ENCODE peak calls at places on chromosomes 7 and 10, in nine cellular contexts. W is neural progenitor cell, Z is heart right ventricle, B is mammary epithelial cell, C is tibial artery, P is astrocyte of the spinal cord, F is RWPE2, U is fibroblast of lung, O is AG04449. K is an unnamed sample.

GRCh38 chr10:67629461-67629971 is 66.5 kb downstream of the CTNNA3 start:
- DNase-seq in F (no peak), O (no peak), P (peak; percentile 79), Z (no peak), C (no peak), B (peak; percentile 30), W (peak; percentile 5), U (peak; percentile 82), K (no peak)

GRCh38 chr7:2616387-2616966 is 15.3 kb upstream of the TTYH3 start:
- DNase-seq in C (no peak), P (no peak), F (no peak), Z (no peak), U (no peak), B (no peak), W (no peak), O (no peak), K (no peak)

GRCh38 chr10:52308251-52309031 is 5.6 kb upstream of the DKK1 start:
- DNase-seq in F (no peak), U (peak; percentile 71), O (no peak), C (no peak), Z (peak; percentile 46), B (peak; percentile 45), W (peak; percentile 92), P (peak; percentile 82), K (peak; percentile 77)

GRCh38 chr7:88665892-88666514 is 93.5 kb upstream of the ZNF804B start:
- DNase-seq in O (no peak), C (no peak), P (no peak), Z (no peak), W (no peak), F (no peak), B (no peak), U (no peak), K (no peak)

GRCh38 chr10:93757766-93758509 is at the start of gene LGI1:
- DNase-seq in P (peak; percentile 5), U (peak; percentile 25), B (no peak), Z (no peak), F (no peak), C (no peak), O (no peak), W (peak; percentile 35), K (peak; percentile 6)

GRCh38 chr10:77592946-77593636 is 44.5 kb downstream of the KCNMA1 start:
- DNase-seq in P (peak; percentile 93), O (peak; percentile 81), U (peak; percentile 93), F (no peak), C (peak; percentile 78), Z (no peak), B (peak; percentile 96), W (no peak), K (peak; percentile 98)

GRCh38 chr7:2621061-2621828 is 10.5 kb upstream of the TTYH3 start:
- DNase-seq in W (peak; percentile 72), Z (peak; percentile 74), U (peak; percentile 73), C (no peak), F (no peak), O (no peak), B (no peak), P (peak; percentile 65), K (peak; percentile 46)

GRCh38 chr10:120514035-120514620 is 57.1 kb downstream of the PLPP4 start:
- DNase-seq in F (no peak), Z (no peak), O (no peak), B (peak; percentile 35), U (peak; percentile 57), W (peak; percentile 88), C (no peak), P (peak; percentile 69), K (peak; percentile 30)

GRCh38 chr7:78066599-78066998 is 268.0 kb downstream of the PHTF2 start:
- DNase-seq in O (no peak), Z (no peak), P (no peak), W (no peak), B (no peak), U (no peak), C (no peak), F (no peak), K (no peak)

GRCh38 chr10:71589617-71590551 is 129.7 kb downstream of the C10orf105 start:
- DNase-seq in C (no peak), O (no peak), Z (no peak), W (no peak), U (no peak), P (no peak), F (no peak), B (no peak), K (no peak)

GRCh38 chr7:149220534-149220933 is 18.9 kb upstream of the ZNF212 start:
- DNase-seq in U (peak; percentile 71), C (no peak), B (peak; percentile 45), W (no peak), Z (no peak), O (peak; percentile 34), P (no peak), F (no peak), K (peak; percentile 65)

GRCh38 chr7:42913591-42913990 is 1.7 kb upstream of the C7orf25 start:
- DNase-seq in P (peak; percentile 51), Z (no peak), C (no peak), B (no peak), F (no peak), O (no peak), U (peak; percentile 88), W (no peak), K (no peak)

GRCh38 chr7:40986351-40986873 is 716.5 kb downstream of the INHBA start:
- DNase-seq in O (peak; percentile 97), Z (no peak), C (no peak), U (peak; percentile 95), P (peak; percentile 91), B (peak; percentile 49), F (no peak), W (no peak), K (peak; percentile 99)

GRCh38 chr10:19014034-19014433 is 34.6 kb upstream of the MALRD1 start:
- DNase-seq in Z (no peak), C (no peak), F (peak; percentile 55), O (no peak), B (peak; percentile 6), U (peak; percentile 89), P (peak; percentile 27), W (no peak), K (peak; percentile 64)

GRCh38 chr10:23058366-23058765 is 37.0 kb upstream of the MSRB2 start:
- DNase-seq in O (no peak), C (no peak), W (no peak), P (no peak), B (no peak), Z (no peak), U (no peak), F (no peak), K (no peak)

GRCh38 chr10:132601567-132601966 is 64.0 kb downstream of the INPP5A start:
- DNase-seq in O (no peak), P (no peak), W (no peak), C (no peak), Z (no peak), F (no peak), U (no peak), B (no peak), K (no peak)

GRCh38 chr7:229184-229964 is 37.0 kb downstream of the FAM20C start:
- DNase-seq in B (no peak), U (peak; percentile 99), Z (peak; percentile 55), W (no peak), O (peak; percentile 33), P (peak; percentile 97), F (no peak), C (peak; percentile 92), K (peak; percentile 96)

DNA sequence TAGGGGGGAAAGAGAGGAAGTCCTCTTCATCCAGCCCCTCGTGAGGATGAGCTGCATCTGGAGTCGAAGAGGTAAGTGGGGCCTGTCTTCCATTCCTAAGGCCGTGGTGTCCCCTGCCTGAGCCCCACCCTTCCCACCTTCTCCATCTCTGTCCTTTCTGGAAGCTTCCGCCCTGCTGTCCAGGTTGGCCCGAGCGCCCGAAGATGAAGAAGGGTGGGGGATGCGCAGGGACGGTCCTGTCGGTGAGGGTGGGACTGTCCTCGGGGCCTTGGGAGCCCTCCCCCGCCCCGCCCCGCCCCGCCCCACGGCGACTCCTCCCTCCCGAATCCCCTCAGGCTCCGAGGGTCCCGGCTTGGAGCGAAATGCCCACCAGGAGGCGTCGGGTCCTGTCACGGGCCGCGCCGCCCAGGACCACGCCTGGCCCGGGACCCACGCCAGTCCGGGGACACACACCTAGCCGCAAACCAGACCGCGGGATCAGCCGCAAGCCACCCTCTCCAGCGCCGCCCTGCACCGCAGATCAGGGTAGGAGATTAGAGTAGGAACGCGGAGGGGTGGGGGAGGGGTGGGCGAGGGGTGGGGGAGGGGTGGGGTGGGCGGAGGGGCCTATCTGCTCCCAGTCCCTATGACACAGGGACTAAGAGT is 15.3 kb downstream of the GPRIN2 start:
- DNase-seq in P (no peak), O (no peak), W (peak; percentile 90), F (peak; percentile 69), B (no peak), U (peak; percentile 24), Z (no peak), C (peak; percentile 22), K (no peak)
- H3K4me3 ChIP-seq in P (peak overlapping the region; percentile 14), O (peak overlapping the region; percentile 44), W (peak overlapping the region; percentile 63), F (no peak overlapping the region), B (no peak overlapping the region), U (no peak overlapping the region), Z (peak overlapping the region; percentile 19), C (peak overlapping the region; percentile 18), K (peak overlapping the region; percentile 15)

DNA sequence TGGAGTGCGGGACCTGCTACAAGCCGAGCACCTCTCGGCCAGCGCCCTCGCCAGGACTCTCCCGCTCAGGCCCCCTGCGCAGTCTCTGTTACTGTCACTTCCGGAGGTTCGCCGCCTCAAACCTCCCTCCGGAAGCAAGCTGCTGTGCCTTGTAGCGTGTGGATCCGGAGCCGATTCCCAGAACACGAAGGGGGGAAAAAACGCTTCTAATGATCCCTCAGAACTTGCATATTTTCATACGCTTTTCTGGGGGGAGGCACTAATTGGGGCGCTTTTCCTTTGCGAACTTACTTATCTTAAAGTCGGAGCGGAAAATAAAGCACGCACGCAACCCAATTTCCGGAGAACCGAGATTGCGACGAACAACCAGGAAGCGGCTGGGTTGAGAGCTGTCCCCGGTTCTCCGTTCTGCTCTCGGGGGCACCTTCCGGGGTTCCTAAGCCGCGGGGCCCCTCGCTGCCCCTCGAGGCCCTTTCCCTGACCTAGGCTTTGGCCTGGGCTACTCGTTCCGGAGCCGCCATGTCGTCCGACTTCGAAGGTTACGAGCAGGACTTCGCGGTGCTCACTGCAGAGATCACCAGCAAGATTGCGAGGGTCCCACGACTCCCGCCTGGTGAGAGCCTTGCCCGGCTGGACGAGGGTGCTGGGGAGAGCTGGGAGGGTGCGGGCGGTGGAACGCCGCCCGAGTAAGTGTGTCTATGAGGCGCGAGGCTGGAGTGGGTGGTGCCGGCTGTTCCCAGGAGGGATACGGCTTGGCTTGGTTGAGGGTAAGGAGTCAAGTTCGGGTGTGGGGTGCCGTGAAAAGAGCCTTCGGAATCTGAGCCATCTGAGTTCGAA is at the start of the genes VTI1A and ZDHHC6:
- DNase-seq in U (peak; percentile 85), W (peak; percentile 91), C (peak; percentile 79), P (peak; percentile 89), B (peak; percentile 79), Z (peak; percentile 85), F (peak; percentile 77), O (no peak), K (peak; percentile 80)
- TF ChIP-seq CTCF in U (peak; percentile 24), W (no peak), C (no peak), P (peak; percentile 32), B (peak; percentile 40), Z (peak; percentile 43), F (peak; percentile 11), O (peak; percentile 46), K (peak; percentile 23)

GRCh38 chr10:33010132-33011037 is 52.4 kb upstream of the ITGB1 start:
- DNase-seq in O (no peak), C (no peak), W (peak; percentile 47), F (no peak), B (peak; percentile 97), Z (no peak), U (peak; percentile 95), P (peak; percentile 83), K (peak; percentile 75)
- H3K4me3 ChIP-seq in O (no peak overlapping the region), C (no peak overlapping the region), W (no peak overlapping the region), F (no peak overlapping the region), B (no peak overlapping the region), Z (no peak overlapping the region), U (no peak overlapping the region), P (no peak overlapping the region), K (no peak overlapping the region)

GRCh38 chr7:128672927-128673517 is 930 bp downstream of the GARIN1A start:
- DNase-seq in W (peak; percentile 70), F (no peak), Z (no peak), P (peak; percentile 34), B (no peak), U (peak; percentile 16), C (no peak), O (no peak), K (peak; percentile 20)
- TF ChIP-seq CTCF in W (peak; percentile 72), F (peak; percentile 58), Z (peak; percentile 52), P (peak; percentile 76), B (peak; percentile 56), U (peak; percentile 33), C (peak; percentile 22), O (peak; percentile 67), K (peak; percentile 52)

K was measured in fibroblast of mammary gland.